ENCODE peak calls at places on chromosomes 2 and 18, in seven cellular contexts. M is hepatocyte; X is effector memory CD8-positive, alpha-beta T cell; G is iris pigment epithelial cell; L is cardiac fibroblast; D is left lung; H is mucosa of descending colon. O is an unnamed sample.

GRCh38 chr18:75048776-75049454 is 160.0 kb downstream of the PTGR3 start:
- DNase-seq in H (no peak), G (no peak), D (no peak), X (no peak), L (no peak), M (no peak), O (no peak)

GRCh38 chr2:50746526-50746925 is 285.4 kb downstream of the NRXN1 start:
- DNase-seq in G (peak), D (no peak), L (peak), H (no peak), X (no peak), M (peak), O (peak)

GRCh38 chr18:77044866-77045664 is 87.5 kb downstream of the MBP start:
- DNase-seq in X (no peak), D (no peak), L (no peak), H (peak), G (no peak), M (no peak), O (no peak)

GRCh38 chr18:46247938-46248337 is 143.8 kb downstream of the HAUS1 start:
- DNase-seq in L (no peak), M (no peak), D (no peak), G (no peak), H (no peak), X (no peak), O (no peak)

GRCh38 chr2:203783496-203784203 is 77.2 kb downstream of the CD28 start:
- DNase-seq in G (peak), M (peak), L (peak), X (no peak), H (no peak), D (no peak), O (no peak)

GRCh38 chr2:174602741-174603140 is 5.1 kb upstream of the WIPF1 start:
- DNase-seq in H (no peak), X (no peak), G (no peak), D (no peak), M (no peak), L (no peak), O (no peak)

GRCh38 chr2:8475349-8476045 is 206.4 kb upstream of the ID2 start:
- DNase-seq in H (no peak), M (peak), G (no peak), D (no peak), L (no peak), X (no peak), O (no peak)

GRCh38 chr18:44802508-44802907 is 121.8 kb downstream of the SETBP1 start:
- DNase-seq in X (no peak), H (no peak), L (peak), M (no peak), G (peak), D (no peak), O (no peak)

GRCh38 chr18:68439672-68440071 is 275.2 kb downstream of the TMX3 start:
- DNase-seq in X (no peak), L (no peak), G (no peak), H (no peak), M (no peak), D (no peak), O (no peak)

GRCh38 chr18:38033282-38033681 is 467.7 kb upstream of the CELF4 start:
- DNase-seq in X (no peak), L (no peak), G (peak), M (no peak), H (no peak), D (no peak), O (no peak)

GRCh38 chr2:34115076-34115475 is 516.0 kb upstream of the FAM98A start:
- DNase-seq in G (no peak), M (no peak), L (no peak), X (no peak), D (no peak), H (no peak), O (no peak)

GRCh38 chr2:71829008-71829407 is 318.7 kb downstream of the CYP26B1 start:
- DNase-seq in D (no peak), L (no peak), X (no peak), M (no peak), G (no peak), H (no peak), O (no peak)

GRCh38 chr18:3450358-3451107 is 561 bp downstream of the TGIF1 start:
- DNase-seq in M (peak), X (peak), G (peak), L (peak), H (peak), D (peak), O (no peak)

GRCh38 chr2:39119732-39120520 is 925 bp downstream of the SOS1 start:
- DNase-seq in G (peak), M (peak), D (peak), X (peak), H (peak), L (peak), O (no peak)

GRCh38 chr18:9734189-9734588 is 26.1 kb downstream of the RAB31 start:
- DNase-seq in G (no peak), L (no peak), M (peak), X (no peak), H (no peak), D (peak), O (no peak)

GRCh38 chr2:239246723-239247122 is 154.1 kb downstream of the HDAC4 start:
- DNase-seq in D (no peak), G (no peak), X (no peak), H (no peak), L (no peak), M (no peak), O (no peak)

GRCh38 chr2:67600946-67601345 is 203.8 kb downstream of the ETAA1 start:
- DNase-seq in H (no peak), D (no peak), X (no peak), L (peak), M (no peak), G (peak), O (peak)

GRCh38 chr2:54894467-54894866 is 155.8 kb downstream of the RTN4 start:
- DNase-seq in D (no peak), G (no peak), L (no peak), H (no peak), X (no peak), M (no peak), O (no peak)

GRCh38 chr2:169091761-169092523 is 22.6 kb downstream of the DHRS9 start:
- DNase-seq in D (peak), M (no peak), H (peak), X (no peak), L (peak), G (peak), O (no peak)

GRCh38 chr2:2850891-2851290 is 519.8 kb upstream of the MYT1L start:
- DNase-seq in G (no peak), D (no peak), L (no peak), M (no peak), X (no peak), H (no peak), O (no peak)

GRCh38 chr2:149612122-149612521 is 24.5 kb upstream of the MMADHC start:
- DNase-seq in L (peak), X (no peak), H (no peak), D (no peak), G (peak), M (no peak), O (no peak)